ENCODE peak calls at places on chromosomes 1 and 21, in eight cellular contexts. W, O, J, N, A, B, M and P are unnamed samples.

GRCh38 chr1:225954753-225955152 is 13.7 kb upstream of the LEFTY2 start:
- DNase-seq in A (no peak), W (no peak), O (no peak), M (no peak), N (no peak), J (no peak), B (no peak), P (no peak)

GRCh38 chr1:109113787-109114568 is at the start of gene ELAPOR1:
- DNase-seq in B (peak; percentile 48), A (no peak), W (peak; percentile 19), O (peak; percentile 74), J (no peak), N (peak; percentile 78), M (no peak), P (peak; percentile 86)

GRCh38 chr1:21541835-21542234 is 32.6 kb downstream of the ALPL start:
- DNase-seq in W (peak; percentile 11), N (no peak), M (no peak), B (peak; percentile 65), O (no peak), J (no peak), A (no peak), P (no peak)

GRCh38 chr1:29437946-29438345 is 201.6 kb downstream of the PTPRU start:
- DNase-seq in W (no peak), B (no peak), O (no peak), A (no peak), N (no peak), M (peak; percentile 16), J (no peak), P (no peak)

GRCh38 chr1:152009691-152010090 is 16.0 kb upstream of the S100A10 start:
- DNase-seq in W (no peak), A (no peak), M (no peak), B (no peak), J (no peak), O (no peak), N (no peak), P (no peak)

GRCh38 chr1:46394108-46394871 is at the start of gene FAAH:
- DNase-seq in W (peak; percentile 31), A (no peak), J (no peak), N (peak; percentile 85), B (peak; percentile 78), M (no peak), O (peak; percentile 81), P (peak; percentile 76)

GRCh38 chr1:81617308-81618027 is 183.3 kb upstream of the ADGRL2 start:
- DNase-seq in A (no peak), J (no peak), N (no peak), O (no peak), W (peak; percentile 5), M (no peak), B (no peak), P (no peak)

GRCh38 chr1:61050541-61051454 is 31.6 kb upstream of the NFIA start:
- DNase-seq in O (peak; percentile 86), M (peak; percentile 83), A (no peak), J (peak; percentile 28), W (peak; percentile 16), B (peak; percentile 58), N (peak; percentile 59), P (peak; percentile 56)

GRCh38 chr21:34202553-34203332 is 129.4 kb downstream of the MRPS6 start:
- DNase-seq in M (no peak), N (peak; percentile 23), W (no peak), B (peak; percentile 57), O (no peak), J (no peak), A (no peak), P (peak; percentile 18)

GRCh38 chr1:30684881-30685795 is 38.2 kb downstream of the MATN1 start:
- DNase-seq in O (peak; percentile 64), J (peak; percentile 43), M (no peak), N (peak; percentile 78), B (peak; percentile 42), W (no peak), A (no peak), P (peak; percentile 89)

GRCh38 chr1:60859111-60859510 is 223.2 kb upstream of the NFIA start:
- DNase-seq in N (no peak), B (no peak), O (no peak), M (no peak), J (no peak), A (no peak), W (no peak), P (no peak)

GRCh38 chr1:10829067-10829818 is 32.8 kb upstream of the CASZ1 start:
- DNase-seq in M (no peak), J (no peak), A (no peak), N (no peak), W (no peak), B (no peak), O (no peak), P (no peak)

GRCh38 chr1:10832703-10833102 is 36.3 kb upstream of the CASZ1 start:
- DNase-seq in J (no peak), B (no peak), M (no peak), O (no peak), W (no peak), A (no peak), N (no peak), P (no peak)

GRCh38 chr1:10833630-10834557 is 37.4 kb upstream of the CASZ1 start:
- DNase-seq in B (no peak), M (no peak), J (peak; percentile 22), A (no peak), W (no peak), O (no peak), N (no peak), P (no peak)

GRCh38 chr1:10829965-10830515 is 33.6 kb upstream of the CASZ1 start:
- DNase-seq in O (no peak), J (no peak), N (no peak), M (no peak), A (no peak), W (no peak), B (no peak), P (no peak)

DNA sequence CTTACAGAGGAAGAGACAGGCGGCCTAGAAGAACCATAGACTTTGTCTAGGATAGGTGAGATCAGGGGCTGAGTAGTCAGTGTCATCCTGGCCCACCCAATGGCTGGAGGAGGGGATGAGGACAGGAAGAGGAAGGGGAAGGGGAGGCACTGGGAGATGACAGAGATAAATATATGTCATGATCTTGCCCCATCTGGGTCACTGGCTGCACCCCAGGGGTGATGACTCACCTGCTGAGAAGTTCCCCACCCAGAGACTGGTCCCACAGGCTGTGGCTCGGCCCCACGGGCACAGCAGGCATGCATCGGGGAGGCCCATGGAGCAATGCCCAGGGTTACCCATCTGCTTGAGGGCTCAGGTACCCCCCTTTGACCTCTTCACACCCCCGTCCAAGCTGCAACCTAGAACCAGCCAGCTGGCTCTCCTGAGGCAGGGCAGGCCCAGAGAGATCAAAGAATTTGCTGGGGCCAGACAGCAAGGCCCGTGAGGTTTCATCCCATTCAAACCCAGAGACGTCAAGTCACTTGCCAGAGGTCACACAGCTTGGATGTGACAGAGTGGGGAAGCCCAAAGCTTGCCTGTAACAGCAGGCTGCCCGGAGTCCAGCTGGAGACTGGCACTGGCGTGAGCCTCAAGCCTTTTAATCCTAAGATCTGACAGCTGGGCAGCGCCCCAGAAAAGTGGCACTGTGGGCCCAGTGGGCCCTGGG is 34.7 kb upstream of the CASZ1 start:
- DNase-seq in W (no peak), J (peak; percentile 25), B (no peak), N (no peak), A (no peak), O (no peak), M (no peak), P (no peak)
- H3K27ac ChIP-seq in W (no peak overlapping the region), J (no peak overlapping the region), B (no peak overlapping the region), N (no peak overlapping the region), A (peak overlapping the region; percentile 68), O (no peak overlapping the region), M (peak overlapping the region; percentile 19), P (no peak overlapping the region)

DNA sequence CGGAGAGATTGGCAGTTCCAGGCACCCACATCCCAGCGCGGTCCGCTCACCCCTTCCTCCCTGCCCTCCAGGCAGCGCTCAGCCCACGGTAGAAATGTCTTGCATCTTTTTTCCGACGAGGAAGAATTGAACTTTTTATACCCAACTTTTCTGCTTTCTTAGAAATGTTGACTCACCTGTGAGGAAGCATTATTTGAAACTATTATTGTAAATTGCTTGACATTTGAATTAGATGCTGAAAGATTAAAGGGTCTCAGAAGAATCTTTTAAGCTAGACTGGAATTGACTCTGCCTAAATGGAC is 912 bp upstream of the SIPA1L2 start:
- DNase-seq in W (no peak), J (no peak), M (no peak), O (no peak), A (no peak), B (no peak), N (no peak), P (no peak)
- TF ChIP-seq CTCF in W (no peak), J (no peak), M (no peak), O (peak; percentile 32), A (no peak), B (no peak), N (no peak), P (no peak)

DNA sequence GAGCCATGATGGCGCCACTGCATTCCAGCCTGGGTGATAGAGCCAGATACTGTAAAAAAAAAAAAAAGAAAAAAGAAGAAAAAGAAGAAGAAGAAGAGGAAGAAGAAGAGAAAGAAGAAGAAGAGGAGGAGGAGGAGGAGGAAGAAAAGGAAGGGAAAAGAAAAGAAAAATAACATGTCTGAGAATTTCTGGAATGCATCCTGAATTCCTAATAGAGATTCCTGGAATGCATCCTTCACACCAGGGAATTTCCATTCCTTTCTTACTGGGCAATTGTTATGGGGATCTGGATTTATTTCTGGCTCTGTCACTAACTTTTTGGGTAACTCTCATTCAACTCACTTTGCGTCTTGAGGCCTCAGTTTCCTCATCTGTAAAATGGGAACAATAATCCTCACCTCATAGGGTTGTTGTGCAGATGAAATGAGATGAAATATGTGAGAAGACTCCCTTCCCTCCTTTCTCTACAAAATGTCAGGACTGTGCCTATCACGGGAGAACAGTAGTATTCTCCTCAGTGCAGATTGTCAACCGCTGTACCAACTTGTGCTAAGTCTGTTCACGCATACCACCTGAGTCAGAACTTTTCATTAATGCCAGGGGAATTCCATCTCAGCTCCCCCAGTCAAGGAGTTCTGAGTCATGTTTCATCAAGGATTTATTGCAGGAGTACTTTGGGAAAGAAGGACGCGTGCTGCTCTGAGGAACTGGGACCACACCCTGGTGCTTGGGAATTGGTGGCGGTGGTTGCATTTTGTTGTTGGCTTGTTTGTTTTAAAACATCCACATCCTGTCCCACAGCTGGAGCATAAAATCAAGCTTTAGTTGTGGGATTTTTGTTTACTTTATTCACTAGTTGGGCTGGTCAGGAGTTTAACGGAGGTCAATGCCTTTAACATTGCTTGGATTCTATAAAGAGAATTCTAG is 42.4 kb upstream of the ROR1 start:
- DNase-seq in M (no peak), W (peak; percentile 30), N (peak; percentile 23), A (no peak), B (peak; percentile 26), J (peak; percentile 76), O (no peak), P (peak; percentile 10)
- TF ChIP-seq POLR2A in M (no peak), W (no peak), N (no peak), A (no peak), B (no peak), J (no peak), O (no peak), P (no peak)

DNA sequence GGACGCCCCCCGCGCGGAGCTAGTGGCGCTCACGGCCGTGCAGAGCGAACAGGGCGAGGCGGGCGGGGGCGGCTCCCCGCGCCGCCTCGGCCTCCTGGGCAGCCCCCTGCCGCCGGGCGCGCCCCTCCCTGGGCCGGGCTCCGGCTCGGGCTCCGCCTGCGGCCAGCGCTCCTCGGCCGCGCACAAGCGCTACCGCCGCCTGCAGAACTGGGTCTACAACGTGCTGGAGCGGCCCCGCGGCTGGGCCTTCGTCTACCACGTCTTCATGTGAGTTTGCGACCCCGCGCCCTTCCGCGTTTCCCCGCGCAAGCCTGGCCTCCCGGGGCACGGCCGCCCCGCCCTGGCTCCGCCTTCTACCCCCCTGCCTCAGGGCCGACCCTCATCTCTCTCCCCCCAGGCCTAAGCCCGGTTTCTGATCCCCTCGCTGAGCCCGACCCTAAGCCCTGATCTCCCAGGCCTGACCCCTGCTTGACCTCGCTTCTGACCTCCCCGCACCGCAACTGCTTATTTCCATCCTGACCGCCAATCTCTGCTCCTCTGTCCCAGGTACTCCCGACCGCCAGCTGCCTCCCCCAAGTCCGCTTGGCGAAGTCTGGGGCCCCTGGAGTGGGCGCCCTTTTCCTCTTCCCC is 669 bp downstream of the KCNQ4 start:
- DNase-seq in B (no peak), W (no peak), M (no peak), J (no peak), N (no peak), A (no peak), O (no peak), P (no peak)
- H3K27ac ChIP-seq in B (no peak overlapping the region), W (peak overlapping the region; percentile 72), M (peak overlapping the region; percentile 62), J (peak overlapping the region; percentile 59), N (peak overlapping the region; percentile 83), A (peak overlapping the region; percentile 79), O (peak overlapping the region; percentile 62), P (no peak overlapping the region)